ENCODE peak calls at places on chromosomes 6 and 20, in eight cellular contexts. F is ureter, Z is NCI-H2171 treated with DMSO at 0.1 percent for 48 hours, U is T-helper 2 cell, S is skeletal muscle cell, D is DMS 273 treated with DMSO at 0.1 percent for 48 hours, J is HCT116, A is islet precursor cell. E is an unnamed sample.
A peak's percentile ranks its signal among the peaks of the same experiment; 100 is the strongest.

GRCh38 chr6:11224252-11224965 is 8.1 kb downstream of the NEDD9 start:
- DNase-seq in S (no peak), U (no peak), Z (no peak), D (no peak), F (no peak), A (no peak), J (no peak), E (no peak)

GRCh38 chr6:170117111-170117972 is 173.5 kb downstream of the DLL1 start:
- DNase-seq in U (no peak), Z (no peak), A (peak; percentile 38), D (no peak), J (no peak), F (peak; percentile 37), S (no peak), E (no peak)

GRCh38 chr20:35954907-35955251 is 577 bp upstream of the SCAND1 start:
- DNase-seq in J (no peak), F (no peak), A (no peak), Z (peak; percentile 48), U (peak; percentile 40), D (no peak), S (no peak), E (no peak)

GRCh38 chr20:51500936-51501335 is 41.6 kb downstream of the NFATC2 start:
- DNase-seq in S (no peak), J (no peak), F (no peak), U (no peak), Z (no peak), D (no peak), A (no peak), E (no peak)

GRCh38 chr20:57265649-57266250 is 691 bp downstream of the BMP7 start:
- DNase-seq in S (no peak), U (no peak), J (no peak), A (no peak), F (no peak), Z (no peak), D (no peak), E (no peak)

GRCh38 chr20:5197847-5198650 is 71.2 kb downstream of the CDS2 start:
- DNase-seq in A (no peak), Z (no peak), U (no peak), S (no peak), D (no peak), J (no peak), F (no peak), E (no peak)

GRCh38 chr6:12351672-12352071 is 61.5 kb downstream of the EDN1 start:
- DNase-seq in U (no peak), J (no peak), Z (no peak), F (no peak), S (no peak), A (no peak), D (no peak), E (no peak)

GRCh38 chr6:159203304-159204005 is 34.3 kb downstream of the FNDC1 start:
- DNase-seq in A (no peak), U (no peak), J (no peak), F (no peak), Z (no peak), D (no peak), S (peak; percentile 78), E (no peak)

GRCh38 chr20:6402026-6402425 is 279.2 kb upstream of the FERMT1 start:
- DNase-seq in A (no peak), J (no peak), Z (no peak), F (no peak), S (no peak), D (no peak), U (no peak), E (no peak)

GRCh38 chr6:50699086-50699886 is 14.0 kb upstream of the TFAP2D start:
- DNase-seq in Z (no peak), D (no peak), S (no peak), U (no peak), A (no peak), J (no peak), F (no peak), E (no peak)

GRCh38 chr20:22698443-22698842 is 114.1 kb upstream of the FOXA2 start:
- DNase-seq in U (no peak), A (no peak), F (no peak), Z (no peak), D (no peak), J (no peak), S (no peak), E (no peak)

GRCh38 chr6:24710519-24711303 is 8.2 kb downstream of the C6orf62 start:
- DNase-seq in D (no peak), A (no peak), U (no peak), S (no peak), Z (no peak), J (no peak), F (no peak), E (no peak)

GRCh38 chr6:37679539-37680476 is 17.9 kb downstream of the MDGA1 start:
- DNase-seq in A (no peak), F (no peak), S (no peak), U (no peak), D (no peak), Z (peak; percentile 94), J (no peak), E (no peak)